ENCODE peak calls at places on chromosome 3, in five cellular contexts. One of them, this sample, is unnamed.
A peak's percentile ranks its signal among the peaks of the same experiment; 100 is the strongest.

GRCh38 chr3:168876346-168877035 is 780.8 kb upstream of the GOLIM4 start:
- DNase-seq in activated T-cell treated with anti-CD3 and anti-CD28 coated beads for 4 hours: no peak
- DNase-seq in Daoy: no peak
- DNase-seq in iPS DF 19.7: no peak
- DNase-seq in anterior cingulate cortex: no peak
- DNase-seq in this sample: no peak

GRCh38 chr3:169545606-169546005 is 117.9 kb downstream of the MECOM start:
- DNase-seq in Daoy: peak; percentile 19
- DNase-seq in activated T-cell treated with anti-CD3 and anti-CD28 coated beads for 4 hours: no peak
- DNase-seq in anterior cingulate cortex: no peak
- DNase-seq in iPS DF 19.7: no peak
- DNase-seq in this sample: no peak

GRCh38 chr3:129560269-129560787 is 17.4 kb downstream of the H1-8 start:
- DNase-seq in iPS DF 19.7: no peak
- DNase-seq in Daoy: peak; percentile 47
- DNase-seq in activated T-cell treated with anti-CD3 and anti-CD28 coated beads for 4 hours: no peak
- DNase-seq in anterior cingulate cortex: no peak
- DNase-seq in this sample: no peak

GRCh38 chr3:50612973-50613851 is 1.6 kb upstream of the CISH start:
- DNase-seq in iPS DF 19.7: no peak
- DNase-seq in Daoy: no peak
- DNase-seq in activated T-cell treated with anti-CD3 and anti-CD28 coated beads for 4 hours: no peak
- DNase-seq in anterior cingulate cortex: no peak
- DNase-seq in this sample: no peak

GRCh38 chr3:76869726-76870414 is 170.0 kb upstream of the ROBO2 start:
- DNase-seq in Daoy: no peak
- DNase-seq in iPS DF 19.7: no peak
- DNase-seq in activated T-cell treated with anti-CD3 and anti-CD28 coated beads for 4 hours: no peak
- DNase-seq in anterior cingulate cortex: no peak
- DNase-seq in this sample: no peak

GRCh38 chr3:58152225-58153015 is 58.4 kb downstream of the DNASE1L3 start:
- DNase-seq in iPS DF 19.7: no peak
- DNase-seq in Daoy: no peak
- DNase-seq in activated T-cell treated with anti-CD3 and anti-CD28 coated beads for 4 hours: no peak
- DNase-seq in anterior cingulate cortex: no peak
- DNase-seq in this sample: no peak

GRCh38 chr3:32018723-32019564 is 37.4 kb downstream of the ZNF860 start:
- DNase-seq in anterior cingulate cortex: no peak
- DNase-seq in activated T-cell treated with anti-CD3 and anti-CD28 coated beads for 4 hours: no peak
- DNase-seq in iPS DF 19.7: no peak
- DNase-seq in Daoy: peak; percentile 19
- DNase-seq in this sample: no peak

GRCh38 chr3:155572085-155572484 is 172.8 kb downstream of the PLCH1 start:
- DNase-seq in activated T-cell treated with anti-CD3 and anti-CD28 coated beads for 4 hours: no peak
- DNase-seq in anterior cingulate cortex: no peak
- DNase-seq in Daoy: no peak
- DNase-seq in iPS DF 19.7: no peak
- DNase-seq in this sample: no peak

GRCh38 chr3:27431116-27431515 is 53.1 kb downstream of the SLC4A7 start:
- DNase-seq in iPS DF 19.7: no peak
- DNase-seq in activated T-cell treated with anti-CD3 and anti-CD28 coated beads for 4 hours: no peak
- DNase-seq in anterior cingulate cortex: peak; percentile 7
- DNase-seq in Daoy: peak; percentile 89
- DNase-seq in this sample: no peak

GRCh38 chr3:20811006-20811405 is 625.0 kb upstream of the SGO1 start:
- DNase-seq in anterior cingulate cortex: no peak
- DNase-seq in activated T-cell treated with anti-CD3 and anti-CD28 coated beads for 4 hours: no peak
- DNase-seq in iPS DF 19.7: no peak
- DNase-seq in Daoy: no peak
- DNase-seq in this sample: no peak

GRCh38 chr3:12351145-12351544 is 62.3 kb downstream of the PPARG start:
- DNase-seq in activated T-cell treated with anti-CD3 and anti-CD28 coated beads for 4 hours: no peak
- DNase-seq in anterior cingulate cortex: no peak
- DNase-seq in Daoy: no peak
- DNase-seq in iPS DF 19.7: no peak
- DNase-seq in this sample: no peak

GRCh38 chr3:55333041-55333440 is 154.1 kb downstream of the WNT5A start:
- DNase-seq in Daoy: peak; percentile 2
- DNase-seq in iPS DF 19.7: no peak
- DNase-seq in activated T-cell treated with anti-CD3 and anti-CD28 coated beads for 4 hours: no peak
- DNase-seq in anterior cingulate cortex: no peak
- DNase-seq in this sample: no peak

GRCh38 chr3:114121996-114122709 is 56.7 kb downstream of the DRD3 start:
- DNase-seq in Daoy: peak; percentile 51
- DNase-seq in iPS DF 19.7: no peak
- DNase-seq in anterior cingulate cortex: no peak
- DNase-seq in activated T-cell treated with anti-CD3 and anti-CD28 coated beads for 4 hours: no peak
- DNase-seq in this sample: no peak

GRCh38 chr3:14125193-14126016 is 553 bp downstream of the TMEM43 start:
- DNase-seq in Daoy: peak; percentile 87
- DNase-seq in activated T-cell treated with anti-CD3 and anti-CD28 coated beads for 4 hours: peak; percentile 54
- DNase-seq in iPS DF 19.7: peak; percentile 57
- DNase-seq in anterior cingulate cortex: peak; percentile 43
- DNase-seq in this sample: peak; percentile 38

GRCh38 chr3:16896094-16896627 is 11.4 kb downstream of the PLCL2 start:
- DNase-seq in activated T-cell treated with anti-CD3 and anti-CD28 coated beads for 4 hours: no peak
- DNase-seq in Daoy: no peak
- DNase-seq in iPS DF 19.7: no peak
- DNase-seq in anterior cingulate cortex: no peak
- DNase-seq in this sample: no peak

GRCh38 chr3:123755085-123755484 is 129.0 kb downstream of the MYLK start:
- DNase-seq in activated T-cell treated with anti-CD3 and anti-CD28 coated beads for 4 hours: no peak
- DNase-seq in iPS DF 19.7: no peak
- DNase-seq in anterior cingulate cortex: no peak
- DNase-seq in Daoy: no peak
- DNase-seq in this sample: no peak

GRCh38 chr3:140942221-140943104 is 827 bp downstream of the SLC25A36 start:
- DNase-seq in iPS DF 19.7: no peak
- DNase-seq in anterior cingulate cortex: peak; percentile 66
- DNase-seq in Daoy: peak; percentile 76
- DNase-seq in activated T-cell treated with anti-CD3 and anti-CD28 coated beads for 4 hours: peak; percentile 4
- DNase-seq in this sample: peak; percentile 14

GRCh38 chr3:129424185-129424841 is 4.1 kb downstream of the EFCAB12 start:
- DNase-seq in anterior cingulate cortex: no peak
- DNase-seq in Daoy: no peak
- DNase-seq in iPS DF 19.7: no peak
- DNase-seq in activated T-cell treated with anti-CD3 and anti-CD28 coated beads for 4 hours: no peak
- DNase-seq in this sample: no peak

GRCh38 chr3:196115678-196116083 is 33.8 kb upstream of the TFRC start:
- DNase-seq in anterior cingulate cortex: no peak
- DNase-seq in iPS DF 19.7: no peak
- DNase-seq in Daoy: no peak
- DNase-seq in activated T-cell treated with anti-CD3 and anti-CD28 coated beads for 4 hours: no peak
- DNase-seq in this sample: no peak

GRCh38 chr3:31573460-31573779 is 40.7 kb downstream of the STT3B start:
- DNase-seq in iPS DF 19.7: no peak
- DNase-seq in Daoy: no peak
- DNase-seq in activated T-cell treated with anti-CD3 and anti-CD28 coated beads for 4 hours: no peak
- DNase-seq in anterior cingulate cortex: no peak
- DNase-seq in this sample: no peak

GRCh38 chr3:19347701-19348100 is 199.4 kb downstream of the KCNH8 start:
- DNase-seq in activated T-cell treated with anti-CD3 and anti-CD28 coated beads for 4 hours: no peak
- DNase-seq in Daoy: no peak
- DNase-seq in anterior cingulate cortex: no peak
- DNase-seq in iPS DF 19.7: no peak
- DNase-seq in this sample: no peak

GRCh38 chr3:82957079-82957478 is 1195.6 kb upstream of the GBE1 start:
- DNase-seq in iPS DF 19.7: no peak
- DNase-seq in anterior cingulate cortex: no peak
- DNase-seq in activated T-cell treated with anti-CD3 and anti-CD28 coated beads for 4 hours: no peak
- DNase-seq in Daoy: no peak
- DNase-seq in this sample: no peak

GRCh38 chr3:143483214-143483613 is 363.6 kb downstream of the CHST2 start:
- DNase-seq in Daoy: no peak
- DNase-seq in anterior cingulate cortex: no peak
- DNase-seq in iPS DF 19.7: no peak
- DNase-seq in activated T-cell treated with anti-CD3 and anti-CD28 coated beads for 4 hours: no peak
- DNase-seq in this sample: no peak

GRCh38 chr3:107681385-107681784 is 158.6 kb downstream of the BBX start:
- DNase-seq in activated T-cell treated with anti-CD3 and anti-CD28 coated beads for 4 hours: no peak
- DNase-seq in iPS DF 19.7: no peak
- DNase-seq in anterior cingulate cortex: no peak
- DNase-seq in Daoy: no peak
- DNase-seq in this sample: no peak

GRCh38 chr3:132537297-132537696 is 59.8 kb upstream of the ACKR4 start:
- DNase-seq in activated T-cell treated with anti-CD3 and anti-CD28 coated beads for 4 hours: no peak
- DNase-seq in anterior cingulate cortex: no peak
- DNase-seq in Daoy: no peak
- DNase-seq in iPS DF 19.7: no peak
- DNase-seq in this sample: no peak

GRCh38 chr3:13780432-13781173 is 99.3 kb downstream of the WNT7A start:
- DNase-seq in Daoy: no peak
- DNase-seq in iPS DF 19.7: no peak
- DNase-seq in anterior cingulate cortex: no peak
- DNase-seq in activated T-cell treated with anti-CD3 and anti-CD28 coated beads for 4 hours: no peak
- DNase-seq in this sample: no peak

GRCh38 chr3:2206536-2206935 is 107.9 kb downstream of the CNTN4 start:
- DNase-seq in Daoy: no peak
- DNase-seq in anterior cingulate cortex: no peak
- DNase-seq in activated T-cell treated with anti-CD3 and anti-CD28 coated beads for 4 hours: no peak
- DNase-seq in iPS DF 19.7: no peak
- DNase-seq in this sample: no peak

GRCh38 chr3:128619146-128619890 is 31.3 kb downstream of the RPN1 start:
- DNase-seq in activated T-cell treated with anti-CD3 and anti-CD28 coated beads for 4 hours: no peak
- DNase-seq in anterior cingulate cortex: no peak
- DNase-seq in iPS DF 19.7: no peak
- DNase-seq in Daoy: peak; percentile 56
- DNase-seq in this sample: no peak

GRCh38 chr3:156233875-156234274 is 113.5 kb downstream of the KCNAB1 start:
- DNase-seq in anterior cingulate cortex: no peak
- DNase-seq in iPS DF 19.7: no peak
- DNase-seq in activated T-cell treated with anti-CD3 and anti-CD28 coated beads for 4 hours: no peak
- DNase-seq in Daoy: no peak
- DNase-seq in this sample: no peak

GRCh38 chr3:182139627-182140357 is 428.1 kb downstream of the SOX2 start:
- DNase-seq in anterior cingulate cortex: no peak
- DNase-seq in iPS DF 19.7: peak; percentile 78
- DNase-seq in activated T-cell treated with anti-CD3 and anti-CD28 coated beads for 4 hours: no peak
- DNase-seq in Daoy: no peak
- DNase-seq in this sample: no peak

GRCh38 chr3:117226932-117227331 is 517.4 kb downstream of the TUSC7 start:
- DNase-seq in Daoy: no peak
- DNase-seq in anterior cingulate cortex: no peak
- DNase-seq in activated T-cell treated with anti-CD3 and anti-CD28 coated beads for 4 hours: no peak
- DNase-seq in iPS DF 19.7: no peak
- DNase-seq in this sample: no peak

GRCh38 chr3:191047930-191048329 is 151.1 kb upstream of the OSTN start:
- DNase-seq in activated T-cell treated with anti-CD3 and anti-CD28 coated beads for 4 hours: no peak
- DNase-seq in anterior cingulate cortex: no peak
- DNase-seq in iPS DF 19.7: no peak
- DNase-seq in Daoy: no peak
- DNase-seq in this sample: no peak

GRCh38 chr3:176193032-176193698 is 1004.1 kb downstream of the TBL1XR1 start:
- DNase-seq in anterior cingulate cortex: no peak
- DNase-seq in activated T-cell treated with anti-CD3 and anti-CD28 coated beads for 4 hours: no peak
- DNase-seq in Daoy: no peak
- DNase-seq in iPS DF 19.7: peak; percentile 38
- DNase-seq in this sample: no peak

GRCh38 chr3:20317616-20318015 is 131.6 kb upstream of the SGO1 start:
- DNase-seq in iPS DF 19.7: no peak
- DNase-seq in anterior cingulate cortex: no peak
- DNase-seq in activated T-cell treated with anti-CD3 and anti-CD28 coated beads for 4 hours: no peak
- DNase-seq in Daoy: no peak
- DNase-seq in this sample: no peak

This sample was measured in activated gamma-delta T cell treated with anti-CD3 and anti-CD28 coated beads, Interleukin-2, amount 50 U/mL, for 16 hours.